ENCODE peak calls at places on chromosomes 5 and 9, in eight cellular contexts. T is fibroblast of mammary gland; H is CD8-positive, alpha-beta T cell; Z is activated naive CD4-positive, alpha-beta T cell; L is SK-N-DZ; R is psoas muscle; G is NCI-H1105 treated with DMSO at 0.1 percent for 48 hours; O is AG08395. B is an unnamed sample.

GRCh38 chr5:158406884-158407790 is 548.2 kb upstream of the CLINT1 start:
- DNase-seq in T (peak), H (no peak), Z (no peak), L (no peak), R (no peak), G (no peak), O (peak), B (no peak)

GRCh38 chr5:135018457-135018856 is 15.6 kb downstream of the PITX1 start:
- DNase-seq in T (no peak), H (no peak), Z (no peak), L (no peak), R (peak), G (no peak), O (no peak), B (no peak)

GRCh38 chr5:75662080-75662479 is 50.8 kb downstream of the ANKDD1B start:
- DNase-seq in T (no peak), H (no peak), Z (no peak), L (peak), R (no peak), G (no peak), O (no peak), B (no peak)

GRCh38 chr5:145936401-145937131 is at the start of gene SH3RF2:
- DNase-seq in T (peak), H (no peak), Z (no peak), L (peak), R (peak), G (no peak), O (peak), B (peak)

GRCh38 chr9:113963914-113964739 is 88.0 kb downstream of the ZNF618 start:
- DNase-seq in T (no peak), H (no peak), Z (no peak), L (peak), R (no peak), G (no peak), O (no peak), B (no peak)

GRCh38 chr5:60036539-60036938 is 143.0 kb upstream of the PDE4D start:
- DNase-seq in T (no peak), H (no peak), Z (no peak), L (no peak), R (no peak), G (peak), O (no peak), B (no peak)

GRCh38 chr5:30809907-30810306 is 383.6 kb upstream of the CDH6 start:
- DNase-seq in T (no peak), H (no peak), Z (no peak), L (no peak), R (no peak), G (peak), O (no peak), B (no peak)

GRCh38 chr5:31270396-31270795 is 76.9 kb downstream of the CDH6 start:
- DNase-seq in T (peak), H (no peak), Z (no peak), L (peak), R (no peak), G (no peak), O (no peak), B (no peak)

GRCh38 chr5:54651482-54652076 is 134.0 kb downstream of the SNX18 start:
- DNase-seq in T (peak), H (no peak), Z (no peak), L (no peak), R (peak), G (peak), O (no peak), B (peak)

GRCh38 chr9:16519001-16519400 is 351.5 kb downstream of the BNC2 start:
- DNase-seq in T (no peak), H (no peak), Z (no peak), L (no peak), R (no peak), G (no peak), O (no peak), B (no peak)

GRCh38 chr9:104604801-104605200 is 626 bp downstream of the OR13C2 start:
- DNase-seq in T (no peak), H (no peak), Z (no peak), L (no peak), R (no peak), G (no peak), O (no peak), B (no peak)

GRCh38 chr5:140734354-140734753 is 34.1 kb downstream of the ZMAT2 start:
- DNase-seq in T (peak), H (no peak), Z (no peak), L (peak), R (no peak), G (no peak), O (peak), B (no peak)

GRCh38 chr5:97243352-97243751 is 60.3 kb upstream of the RIOK2 start:
- DNase-seq in T (peak), H (no peak), Z (no peak), L (no peak), R (no peak), G (no peak), O (no peak), B (no peak)

GRCh38 chr5:73121109-73121443 is 701 bp downstream of the TMEM171 start:
- DNase-seq in T (peak), H (no peak), Z (no peak), L (no peak), R (no peak), G (no peak), O (no peak), B (no peak)

GRCh38 chr5:44646016-44646415 is 162.7 kb upstream of the MRPS30 start:
- DNase-seq in T (no peak), H (no peak), Z (no peak), L (peak), R (no peak), G (no peak), O (no peak), B (no peak)

GRCh38 chr5:154408806-154409205 is 37.0 kb upstream of the SAP30L start:
- DNase-seq in T (no peak), H (no peak), Z (no peak), L (no peak), R (no peak), G (no peak), O (no peak), B (no peak)

GRCh38 chr9:100856238-100856637 is 172.3 kb upstream of the PLPPR1 start:
- DNase-seq in T (no peak), H (no peak), Z (no peak), L (no peak), R (no peak), G (peak), O (no peak), B (no peak)

GRCh38 chr5:82151217-82151616 is 126.9 kb downstream of the RPS23 start:
- DNase-seq in T (no peak), H (no peak), Z (no peak), L (no peak), R (no peak), G (no peak), O (no peak), B (no peak)